ENCODE peak calls at places on chromosome 2, in ten cellular contexts. V is endothelial cell, H is left ventricle myocardium inferior, R is OCI-LY7, N is retinal pigment epithelial cell, S is BE2C, F is A549, U is AG04450, J is right atrium auricular region, K is lower lobe of right lung. I is an unnamed sample.

GRCh38 chr2:8586397-8587051 is 95.3 kb upstream of the ID2 start:
- DNase-seq in V (no peak), H (no peak), R (no peak), N (no peak), S (no peak), F (no peak), U (no peak), J (no peak), K (no peak), I (no peak)

GRCh38 chr2:68458962-68459361 is 8.1 kb downstream of the FBXO48 start:
- DNase-seq in V (no peak), H (no peak), R (no peak), N (no peak), S (no peak), F (no peak), U (peak), J (no peak), K (no peak), I (no peak)

GRCh38 chr2:15619938-15620337 is 28.3 kb downstream of the DDX1 start:
- DNase-seq in V (no peak), H (no peak), R (no peak), N (no peak), S (no peak), F (no peak), U (no peak), J (no peak), K (no peak), I (no peak)

GRCh38 chr2:233146194-233146593 is 86.1 kb downstream of the INPP5D start:
- DNase-seq in V (no peak), H (no peak), R (no peak), N (no peak), S (no peak), F (no peak), U (no peak), J (no peak), K (no peak), I (no peak)

GRCh38 chr2:231335591-231335990 is 59.9 kb upstream of the B3GNT7 start:
- DNase-seq in V (no peak), H (no peak), R (no peak), N (no peak), S (no peak), F (no peak), U (no peak), J (peak), K (no peak), I (no peak)

GRCh38 chr2:107338571-107338970 is 452.6 kb upstream of the ST6GAL2 start:
- DNase-seq in V (no peak), H (no peak), R (no peak), N (no peak), S (no peak), F (no peak), U (no peak), J (no peak), K (no peak), I (no peak)

GRCh38 chr2:65779021-65779420 is 346.6 kb upstream of the SPRED2 start:
- DNase-seq in V (no peak), H (no peak), R (no peak), N (no peak), S (no peak), F (no peak), U (no peak), J (no peak), K (no peak), I (no peak)

GRCh38 chr2:167264380-167264779 is 376.1 kb downstream of the XIRP2 start:
- DNase-seq in V (peak), H (no peak), R (no peak), N (no peak), S (no peak), F (no peak), U (no peak), J (no peak), K (no peak), I (no peak)

GRCh38 chr2:47272031-47272864 is 117.1 kb upstream of the STPG4 start:
- DNase-seq in V (peak), H (peak), R (peak), N (no peak), S (peak), F (peak), U (no peak), J (peak), K (peak), I (peak)

GRCh38 chr2:20391951-20392699 is 41.5 kb upstream of the PUM2 start:
- DNase-seq in V (no peak), H (no peak), R (no peak), N (no peak), S (no peak), F (peak), U (no peak), J (peak), K (no peak), I (no peak)

GRCh38 chr2:130949954-130950353 is 113.2 kb downstream of the ARHGEF4 start:
- DNase-seq in V (no peak), H (no peak), R (no peak), N (no peak), S (no peak), F (no peak), U (no peak), J (no peak), K (no peak), I (no peak)

GRCh38 chr2:138298900-138299299 is 202.7 kb upstream of the SPOPL start:
- DNase-seq in V (no peak), H (no peak), R (no peak), N (no peak), S (no peak), F (no peak), U (no peak), J (no peak), K (no peak), I (no peak)

GRCh38 chr2:134261398-134262131 is 7.7 kb downstream of the MGAT5 start:
- DNase-seq in V (no peak), H (no peak), R (peak), N (no peak), S (no peak), F (no peak), U (no peak), J (no peak), K (no peak), I (no peak)

GRCh38 chr2:199392363-199392762 is 65.4 kb downstream of the SATB2 start:
- DNase-seq in V (no peak), H (no peak), R (no peak), N (no peak), S (no peak), F (no peak), U (no peak), J (no peak), K (no peak), I (no peak)

DNA sequence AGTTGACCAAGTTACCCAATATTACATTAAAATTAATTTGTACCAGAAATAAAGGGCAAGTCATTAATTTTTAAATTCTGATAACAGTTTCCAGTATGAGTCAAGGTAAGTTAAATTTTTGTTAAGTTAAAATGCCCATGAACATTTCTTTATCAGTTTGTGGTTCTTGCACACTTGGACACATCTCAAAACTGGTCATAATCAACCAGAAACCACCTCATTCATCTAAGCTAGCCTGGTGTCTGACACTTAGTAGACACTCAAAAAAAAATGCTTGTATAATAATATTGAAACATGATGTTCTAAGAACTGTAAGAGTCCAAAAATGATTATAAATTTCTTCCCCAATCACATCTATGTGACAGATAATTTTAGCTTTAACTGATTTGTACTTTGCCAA is 62.4 kb downstream of the SATB2 start:
- DNase-seq in V (no peak), H (no peak), R (no peak), N (no peak), S (no peak), F (no peak), U (no peak), J (no peak), K (no peak), I (no peak)
- TF ChIP-seq CTCF in V (no peak), H (no peak), R (no peak), N (no peak), S (no peak), F (no peak), U (no peak), J (no peak), K (no peak), I (no peak)

GRCh38 chr2:76921006-76921405 is 601.2 kb downstream of the LRRTM4 start:
- DNase-seq in V (no peak), H (no peak), R (no peak), N (no peak), S (no peak), F (no peak), U (no peak), J (no peak), K (no peak), I (no peak)
- TF ChIP-seq CTCF in V (no peak), H (no peak), R (no peak), N (no peak), S (no peak), F (no peak), U (no peak), J (no peak), K (no peak), I (no peak)

GRCh38 chr2:32678825-32679224 is 51.0 kb downstream of the TTC27 start:
- DNase-seq in V (no peak), H (no peak), R (no peak), N (peak), S (no peak), F (no peak), U (no peak), J (no peak), K (no peak), I (no peak)
- TF ChIP-seq CTCF in V (no peak), H (no peak), R (no peak), N (peak), S (no peak), F (no peak), U (no peak), J (no peak), K (no peak), I (no peak)

GRCh38 chr2:210917465-210917864 is 361.1 kb downstream of the CPS1 start:
- DNase-seq in V (no peak), H (no peak), R (no peak), N (no peak), S (no peak), F (no peak), U (no peak), J (no peak), K (no peak), I (no peak)
- TF ChIP-seq CTCF in V (no peak), H (no peak), R (no peak), N (no peak), S (peak), F (no peak), U (no peak), J (no peak), K (no peak), I (no peak)

DNA sequence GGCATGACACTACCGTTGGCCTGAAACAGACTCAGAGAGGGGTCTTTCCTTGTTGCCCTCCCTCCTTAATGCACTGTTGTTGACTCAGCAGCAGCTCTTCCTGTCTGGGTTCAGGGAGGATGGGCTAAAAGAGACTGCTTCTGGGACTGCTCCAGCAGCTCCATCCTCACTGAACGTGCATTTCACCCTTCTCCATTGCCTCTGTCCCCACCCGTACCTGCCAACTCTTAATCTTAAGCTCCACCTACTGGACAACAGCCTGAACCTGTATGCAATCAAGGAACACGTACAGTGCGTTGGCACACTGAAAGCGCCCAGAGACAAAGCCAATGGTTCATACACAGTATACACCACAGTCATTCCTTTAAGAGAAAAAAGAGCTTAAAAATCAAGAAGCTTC is 230.8 kb upstream of the RAB6C start:
- DNase-seq in V (no peak), H (no peak), R (peak), N (no peak), S (no peak), F (no peak), U (no peak), J (no peak), K (no peak), I (peak)
- TF ChIP-seq CTCF in V (no peak), H (no peak), R (peak), N (no peak), S (peak), F (no peak), U (no peak), J (no peak), K (no peak), I (no peak)

DNA sequence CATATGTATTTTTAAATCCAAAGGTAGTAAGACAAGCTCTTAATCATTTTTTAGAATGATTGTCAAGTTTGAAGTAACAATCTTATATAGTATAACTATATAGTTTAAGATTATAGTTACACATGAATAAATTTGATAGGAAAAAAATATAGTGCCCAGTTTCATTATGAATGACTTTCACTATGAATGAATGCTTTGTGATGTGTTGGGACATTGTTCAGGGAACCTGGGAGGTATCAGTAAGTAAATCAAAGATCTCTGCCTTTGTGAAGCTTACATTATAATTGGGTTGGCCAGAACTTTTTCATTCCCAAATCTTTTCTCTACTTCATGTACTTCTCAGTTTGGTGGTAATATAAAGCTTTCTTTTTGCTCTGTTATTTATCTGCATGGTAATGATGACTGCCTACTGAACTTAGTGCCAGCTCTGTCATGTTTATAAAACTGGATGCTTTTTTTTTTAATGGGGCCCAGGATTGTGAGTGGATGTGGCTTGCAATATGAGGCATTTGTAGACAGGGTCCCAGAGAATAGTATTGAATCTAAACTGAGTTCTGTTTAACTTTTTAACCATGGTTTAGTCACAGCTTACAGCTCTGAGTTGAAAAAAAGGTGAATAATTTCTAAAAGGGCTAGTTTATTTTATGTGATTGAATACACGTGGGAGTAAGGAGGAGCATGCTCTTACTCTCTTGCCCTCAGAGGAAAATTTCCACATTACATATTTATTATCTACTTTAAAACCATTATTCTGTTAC is 23.3 kb downstream of the GLS start:
- DNase-seq in V (no peak), H (no peak), R (no peak), N (no peak), S (no peak), F (no peak), U (no peak), J (no peak), K (no peak), I (no peak)
- TF ChIP-seq CTCF in V (no peak), H (no peak), R (no peak), N (no peak), S (no peak), F (no peak), U (no peak), J (no peak), K (no peak), I (no peak)

DNA sequence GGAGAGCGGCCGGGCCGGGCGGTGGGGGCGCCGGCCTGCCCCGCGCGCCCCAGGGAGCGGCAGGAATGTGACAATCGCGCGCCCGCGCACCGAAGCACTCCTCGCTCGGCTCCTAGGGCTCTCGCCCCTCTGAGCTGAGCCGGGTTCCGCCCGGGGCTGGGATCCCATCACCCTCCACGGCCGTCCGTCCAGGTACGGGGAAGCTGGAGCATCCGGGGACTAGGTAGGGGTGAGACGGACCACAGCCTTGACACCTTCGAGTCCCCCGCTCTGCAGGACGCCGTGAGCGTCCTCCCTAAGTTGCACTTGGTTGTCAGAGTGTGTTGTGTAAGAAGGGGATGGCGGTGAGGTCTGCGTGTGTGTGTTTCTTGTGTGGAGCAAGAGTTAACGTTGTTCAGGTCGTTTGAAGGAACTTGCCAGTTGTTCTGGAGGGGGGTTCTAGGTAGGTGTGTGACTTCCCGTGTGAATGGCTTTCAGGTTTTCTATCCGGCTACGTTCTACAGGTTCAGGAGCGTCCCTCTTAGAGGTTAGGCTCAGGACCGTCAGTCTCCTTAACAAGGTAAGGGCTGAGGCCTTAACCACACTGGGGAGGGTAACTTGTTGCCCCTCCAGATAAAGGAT is 393 bp downstream of the IL1R1 start:
- DNase-seq in V (no peak), H (no peak), R (no peak), N (no peak), S (no peak), F (peak), U (no peak), J (no peak), K (no peak), I (no peak)
- TF ChIP-seq CTCF in V (no peak), H (no peak), R (no peak), N (no peak), S (no peak), F (no peak), U (no peak), J (no peak), K (no peak), I (no peak)